ENCODE peak calls at places on chromosomes 7 and 10, in four cellular contexts. P is lower leg skin; A is ELR; I is stimulated activated CD8-positive, alpha-beta memory T cell treated with anti-CD3 and anti-CD28 coated beads, Interleukin-4, amount 100 ng/mL, for 1 hour. X is an unnamed sample.

GRCh38 chr10:78802866-78803265 is 265.9 kb upstream of the ZMIZ1 start:
- DNase-seq in P (peak), A (peak), I (no peak), X (peak)

GRCh38 chr10:3245395-3245794 is 72.8 kb upstream of the PITRM1 start:
- DNase-seq in P (no peak), A (no peak), I (no peak), X (no peak)

GRCh38 chr10:97822261-97822687 is 27.4 kb upstream of the GOLGA7B start:
- DNase-seq in P (no peak), A (peak), I (no peak), X (peak)

GRCh38 chr10:48456808-48457761 is 147.8 kb downstream of the ARHGAP22 start:
- DNase-seq in P (peak), A (no peak), I (no peak), X (no peak)

GRCh38 chr10:123147635-123148413 is at the start of gene HMX2:
- DNase-seq in P (no peak), A (no peak), I (no peak), X (no peak)

GRCh38 chr7:122727354-122727753 is 24.6 kb upstream of the RNF148 start:
- DNase-seq in P (no peak), A (no peak), I (no peak), X (no peak)

GRCh38 chr7:30977896-30978564 is 14.3 kb downstream of the GHRHR start:
- DNase-seq in P (peak), A (peak), I (no peak), X (no peak)

GRCh38 chr10:53108317-53108934 is 335.8 kb upstream of the MBL2 start:
- DNase-seq in P (no peak), A (peak), I (no peak), X (no peak)

GRCh38 chr7:56009695-56010094 is 41.5 kb downstream of the PSPH start:
- DNase-seq in P (no peak), A (no peak), I (no peak), X (no peak)

GRCh38 chr7:145212050-145212449 is 376.2 kb upstream of the TPK1 start:
- DNase-seq in P (no peak), A (no peak), I (no peak), X (no peak)

X was measured in right atrium auricular region.